ENCODE peak calls at places on chromosomes 13 and 19, in nine cellular contexts. One of them, this sample, is unnamed.

GRCh38 chr13:31733066-31733465 is 6.3 kb upstream of the RXFP2 start:
- DNase-seq in upper lobe of right lung: no peak
- DNase-seq in fibroblast of the aortic adventitia: peak; percentile 40
- DNase-seq in small intestine: no peak
- DNase-seq in NCI-H1092 treated with DMSO at 0.1 percent for 48 hours: no peak
- DNase-seq in RWPE1: no peak
- DNase-seq in CD4-positive, alpha-beta T cell: no peak
- DNase-seq in posterior cingulate gyrus: no peak
- DNase-seq in GM18507: no peak
- DNase-seq in this sample: no peak

GRCh38 chr19:29117926-29118325 is 95.0 kb downstream of the UQCRFS1 start:
- DNase-seq in GM18507: no peak
- DNase-seq in NCI-H1092 treated with DMSO at 0.1 percent for 48 hours: no peak
- DNase-seq in posterior cingulate gyrus: no peak
- DNase-seq in RWPE1: no peak
- DNase-seq in fibroblast of the aortic adventitia: no peak
- DNase-seq in small intestine: no peak
- DNase-seq in CD4-positive, alpha-beta T cell: no peak
- DNase-seq in upper lobe of right lung: no peak
- DNase-seq in this sample: no peak

GRCh38 chr19:7772752-7773291 is 9.8 kb downstream of the CLEC4M start:
- DNase-seq in GM18507: peak; percentile 30
- DNase-seq in RWPE1: peak; percentile 55
- DNase-seq in NCI-H1092 treated with DMSO at 0.1 percent for 48 hours: no peak
- DNase-seq in CD4-positive, alpha-beta T cell: no peak
- DNase-seq in posterior cingulate gyrus: no peak
- DNase-seq in fibroblast of the aortic adventitia: no peak
- DNase-seq in upper lobe of right lung: no peak
- DNase-seq in small intestine: peak; percentile 85
- DNase-seq in this sample: no peak

GRCh38 chr19:17184381-17184841 is 30.7 kb upstream of the USE1 start:
- DNase-seq in CD4-positive, alpha-beta T cell: peak; percentile 32
- DNase-seq in upper lobe of right lung: no peak
- DNase-seq in fibroblast of the aortic adventitia: no peak
- DNase-seq in small intestine: peak; percentile 57
- DNase-seq in GM18507: no peak
- DNase-seq in NCI-H1092 treated with DMSO at 0.1 percent for 48 hours: no peak
- DNase-seq in posterior cingulate gyrus: no peak
- DNase-seq in RWPE1: no peak
- DNase-seq in this sample: no peak

GRCh38 chr19:3224346-3225325 is at the start of gene CELF5:
- DNase-seq in posterior cingulate gyrus: peak; percentile 68
- DNase-seq in CD4-positive, alpha-beta T cell: peak; percentile 37
- DNase-seq in upper lobe of right lung: peak; percentile 73
- DNase-seq in RWPE1: peak; percentile 65
- DNase-seq in GM18507: peak; percentile 66
- DNase-seq in NCI-H1092 treated with DMSO at 0.1 percent for 48 hours: peak; percentile 21
- DNase-seq in small intestine: peak; percentile 15
- DNase-seq in fibroblast of the aortic adventitia: no peak
- DNase-seq in this sample: peak; percentile 64

GRCh38 chr13:24660023-24660806 is 20.0 kb upstream of the ATP12A start:
- DNase-seq in small intestine: peak; percentile 35
- DNase-seq in GM18507: no peak
- DNase-seq in RWPE1: no peak
- DNase-seq in fibroblast of the aortic adventitia: no peak
- DNase-seq in CD4-positive, alpha-beta T cell: no peak
- DNase-seq in posterior cingulate gyrus: no peak
- DNase-seq in upper lobe of right lung: no peak
- DNase-seq in NCI-H1092 treated with DMSO at 0.1 percent for 48 hours: no peak
- DNase-seq in this sample: no peak

GRCh38 chr13:113801289-113801961 is 42.4 kb downstream of the TMEM255B start:
- DNase-seq in GM18507: no peak
- DNase-seq in posterior cingulate gyrus: no peak
- DNase-seq in small intestine: no peak
- DNase-seq in NCI-H1092 treated with DMSO at 0.1 percent for 48 hours: no peak
- DNase-seq in fibroblast of the aortic adventitia: no peak
- DNase-seq in upper lobe of right lung: peak; percentile 52
- DNase-seq in RWPE1: no peak
- DNase-seq in CD4-positive, alpha-beta T cell: no peak
- DNase-seq in this sample: no peak

GRCh38 chr19:32165750-32166149 is 179.7 kb upstream of the ZNF507 start:
- DNase-seq in upper lobe of right lung: no peak
- DNase-seq in GM18507: no peak
- DNase-seq in NCI-H1092 treated with DMSO at 0.1 percent for 48 hours: no peak
- DNase-seq in fibroblast of the aortic adventitia: no peak
- DNase-seq in RWPE1: no peak
- DNase-seq in posterior cingulate gyrus: no peak
- DNase-seq in CD4-positive, alpha-beta T cell: no peak
- DNase-seq in small intestine: no peak
- DNase-seq in this sample: no peak

GRCh38 chr19:6017576-6017975 is 39.6 kb upstream of the RANBP3 start:
- DNase-seq in CD4-positive, alpha-beta T cell: no peak
- DNase-seq in fibroblast of the aortic adventitia: no peak
- DNase-seq in upper lobe of right lung: peak; percentile 45
- DNase-seq in GM18507: no peak
- DNase-seq in posterior cingulate gyrus: no peak
- DNase-seq in NCI-H1092 treated with DMSO at 0.1 percent for 48 hours: no peak
- DNase-seq in small intestine: no peak
- DNase-seq in RWPE1: no peak
- DNase-seq in this sample: no peak

GRCh38 chr13:38697628-38698333 is 10.9 kb downstream of the FREM2 start:
- DNase-seq in upper lobe of right lung: no peak
- DNase-seq in NCI-H1092 treated with DMSO at 0.1 percent for 48 hours: no peak
- DNase-seq in GM18507: no peak
- DNase-seq in CD4-positive, alpha-beta T cell: no peak
- DNase-seq in RWPE1: no peak
- DNase-seq in fibroblast of the aortic adventitia: no peak
- DNase-seq in small intestine: no peak
- DNase-seq in posterior cingulate gyrus: no peak
- DNase-seq in this sample: no peak

GRCh38 chr13:95343944-95344343 is 42.7 kb upstream of the ABCC4 start:
- DNase-seq in NCI-H1092 treated with DMSO at 0.1 percent for 48 hours: no peak
- DNase-seq in fibroblast of the aortic adventitia: peak; percentile 37
- DNase-seq in CD4-positive, alpha-beta T cell: no peak
- DNase-seq in posterior cingulate gyrus: no peak
- DNase-seq in small intestine: no peak
- DNase-seq in GM18507: no peak
- DNase-seq in RWPE1: no peak
- DNase-seq in upper lobe of right lung: no peak
- DNase-seq in this sample: no peak

GRCh38 chr13:113636266-113636963 is 21.6 kb downstream of the ATP4B start:
- DNase-seq in GM18507: no peak
- DNase-seq in posterior cingulate gyrus: no peak
- DNase-seq in upper lobe of right lung: peak; percentile 40
- DNase-seq in small intestine: no peak
- DNase-seq in NCI-H1092 treated with DMSO at 0.1 percent for 48 hours: no peak
- DNase-seq in CD4-positive, alpha-beta T cell: no peak
- DNase-seq in fibroblast of the aortic adventitia: no peak
- DNase-seq in RWPE1: no peak
- DNase-seq in this sample: no peak

GRCh38 chr19:13100031-13100588 is 2.5 kb downstream of the LYL1 start:
- DNase-seq in upper lobe of right lung: no peak
- DNase-seq in posterior cingulate gyrus: no peak
- DNase-seq in small intestine: no peak
- DNase-seq in RWPE1: no peak
- DNase-seq in fibroblast of the aortic adventitia: no peak
- DNase-seq in NCI-H1092 treated with DMSO at 0.1 percent for 48 hours: no peak
- DNase-seq in CD4-positive, alpha-beta T cell: peak; percentile 51
- DNase-seq in GM18507: peak; percentile 70
- DNase-seq in this sample: no peak

GRCh38 chr19:3366104-3366760 is at the start of gene NFIC:
- DNase-seq in RWPE1: peak; percentile 88
- DNase-seq in GM18507: no peak
- DNase-seq in upper lobe of right lung: peak; percentile 90
- DNase-seq in fibroblast of the aortic adventitia: peak; percentile 85
- DNase-seq in small intestine: peak; percentile 40
- DNase-seq in NCI-H1092 treated with DMSO at 0.1 percent for 48 hours: no peak
- DNase-seq in posterior cingulate gyrus: peak; percentile 57
- DNase-seq in CD4-positive, alpha-beta T cell: no peak
- DNase-seq in this sample: peak; percentile 80

GRCh38 chr19:51777570-51778460 is 16.8 kb downstream of the FPR2 start:
- DNase-seq in NCI-H1092 treated with DMSO at 0.1 percent for 48 hours: peak; percentile 41
- DNase-seq in upper lobe of right lung: peak; percentile 72
- DNase-seq in GM18507: peak; percentile 3
- DNase-seq in posterior cingulate gyrus: peak; percentile 55
- DNase-seq in small intestine: peak; percentile 60
- DNase-seq in CD4-positive, alpha-beta T cell: peak; percentile 12
- DNase-seq in fibroblast of the aortic adventitia: peak; percentile 96
- DNase-seq in RWPE1: peak; percentile 50
- DNase-seq in this sample: peak; percentile 89

GRCh38 chr19:40513741-40514315 is 47.0 kb downstream of the SPTBN4 start:
- DNase-seq in RWPE1: no peak
- DNase-seq in NCI-H1092 treated with DMSO at 0.1 percent for 48 hours: no peak
- DNase-seq in GM18507: no peak
- DNase-seq in CD4-positive, alpha-beta T cell: no peak
- DNase-seq in small intestine: no peak
- DNase-seq in fibroblast of the aortic adventitia: no peak
- DNase-seq in upper lobe of right lung: no peak
- DNase-seq in posterior cingulate gyrus: no peak
- DNase-seq in this sample: no peak

GRCh38 chr13:74732736-74733135 is 598.5 kb upstream of the KLF12 start:
- DNase-seq in CD4-positive, alpha-beta T cell: no peak
- DNase-seq in NCI-H1092 treated with DMSO at 0.1 percent for 48 hours: no peak
- DNase-seq in posterior cingulate gyrus: no peak
- DNase-seq in fibroblast of the aortic adventitia: no peak
- DNase-seq in upper lobe of right lung: no peak
- DNase-seq in small intestine: no peak
- DNase-seq in GM18507: no peak
- DNase-seq in RWPE1: no peak
- DNase-seq in this sample: peak; percentile 54

GRCh38 chr13:106709509-106709908 is 141.6 kb upstream of the ARGLU1 start:
- DNase-seq in posterior cingulate gyrus: no peak
- DNase-seq in CD4-positive, alpha-beta T cell: no peak
- DNase-seq in fibroblast of the aortic adventitia: no peak
- DNase-seq in upper lobe of right lung: no peak
- DNase-seq in RWPE1: no peak
- DNase-seq in GM18507: no peak
- DNase-seq in small intestine: no peak
- DNase-seq in NCI-H1092 treated with DMSO at 0.1 percent for 48 hours: no peak
- DNase-seq in this sample: no peak

GRCh38 chr19:4401482-4402170 is 814 bp upstream of the CHAF1A start:
- DNase-seq in posterior cingulate gyrus: no peak
- DNase-seq in small intestine: no peak
- DNase-seq in upper lobe of right lung: no peak
- DNase-seq in GM18507: no peak
- DNase-seq in RWPE1: no peak
- DNase-seq in CD4-positive, alpha-beta T cell: no peak
- DNase-seq in NCI-H1092 treated with DMSO at 0.1 percent for 48 hours: no peak
- DNase-seq in fibroblast of the aortic adventitia: no peak
- DNase-seq in this sample: no peak

GRCh38 chr13:113418722-113419049 is 34.6 kb downstream of the ADPRHL1 start:
- DNase-seq in fibroblast of the aortic adventitia: no peak
- DNase-seq in small intestine: no peak
- DNase-seq in GM18507: no peak
- DNase-seq in upper lobe of right lung: no peak
- DNase-seq in NCI-H1092 treated with DMSO at 0.1 percent for 48 hours: no peak
- DNase-seq in posterior cingulate gyrus: no peak
- DNase-seq in CD4-positive, alpha-beta T cell: no peak
- DNase-seq in RWPE1: no peak
- DNase-seq in this sample: no peak

GRCh38 chr13:20390526-20391175 is 135.0 kb downstream of the CRYL1 start:
- DNase-seq in small intestine: no peak
- DNase-seq in upper lobe of right lung: no peak
- DNase-seq in GM18507: no peak
- DNase-seq in RWPE1: no peak
- DNase-seq in NCI-H1092 treated with DMSO at 0.1 percent for 48 hours: no peak
- DNase-seq in CD4-positive, alpha-beta T cell: no peak
- DNase-seq in fibroblast of the aortic adventitia: no peak
- DNase-seq in posterior cingulate gyrus: no peak
- DNase-seq in this sample: no peak

GRCh38 chr13:22939157-22939556 is 241.6 kb upstream of the SGCG start:
- DNase-seq in CD4-positive, alpha-beta T cell: no peak
- DNase-seq in small intestine: no peak
- DNase-seq in upper lobe of right lung: no peak
- DNase-seq in fibroblast of the aortic adventitia: no peak
- DNase-seq in GM18507: no peak
- DNase-seq in RWPE1: no peak
- DNase-seq in posterior cingulate gyrus: no peak
- DNase-seq in NCI-H1092 treated with DMSO at 0.1 percent for 48 hours: no peak
- DNase-seq in this sample: no peak

GRCh38 chr19:7788178-7788932 is 25.3 kb downstream of the CLEC4M start:
- DNase-seq in posterior cingulate gyrus: peak; percentile 25
- DNase-seq in NCI-H1092 treated with DMSO at 0.1 percent for 48 hours: no peak
- DNase-seq in GM18507: no peak
- DNase-seq in upper lobe of right lung: no peak
- DNase-seq in fibroblast of the aortic adventitia: no peak
- DNase-seq in CD4-positive, alpha-beta T cell: no peak
- DNase-seq in small intestine: no peak
- DNase-seq in RWPE1: no peak
- DNase-seq in this sample: peak; percentile 56

GRCh38 chr13:38103851-38104250 is 234.3 kb upstream of the TRPC4 start:
- DNase-seq in GM18507: no peak
- DNase-seq in CD4-positive, alpha-beta T cell: no peak
- DNase-seq in fibroblast of the aortic adventitia: no peak
- DNase-seq in RWPE1: no peak
- DNase-seq in upper lobe of right lung: no peak
- DNase-seq in small intestine: no peak
- DNase-seq in posterior cingulate gyrus: no peak
- DNase-seq in NCI-H1092 treated with DMSO at 0.1 percent for 48 hours: no peak
- DNase-seq in this sample: no peak

GRCh38 chr19:6588508-6589345 is 2.2 kb downstream of the CD70 start:
- DNase-seq in small intestine: no peak
- DNase-seq in NCI-H1092 treated with DMSO at 0.1 percent for 48 hours: no peak
- DNase-seq in GM18507: no peak
- DNase-seq in CD4-positive, alpha-beta T cell: no peak
- DNase-seq in upper lobe of right lung: no peak
- DNase-seq in posterior cingulate gyrus: no peak
- DNase-seq in RWPE1: no peak
- DNase-seq in fibroblast of the aortic adventitia: no peak
- DNase-seq in this sample: no peak

GRCh38 chr19:36686365-36687213 is 823 bp upstream of the ZNF567 start:
- DNase-seq in CD4-positive, alpha-beta T cell: no peak
- DNase-seq in NCI-H1092 treated with DMSO at 0.1 percent for 48 hours: no peak
- DNase-seq in upper lobe of right lung: no peak
- DNase-seq in fibroblast of the aortic adventitia: peak; percentile 14
- DNase-seq in GM18507: peak; percentile 15
- DNase-seq in small intestine: peak; percentile 3
- DNase-seq in posterior cingulate gyrus: no peak
- DNase-seq in RWPE1: no peak
- DNase-seq in this sample: peak; percentile 52